ENCODE peak calls at places on chromosomes 5 and 9, in seven cellular contexts. K is GM12891; H is iPS-NIHi11; M is COR-L47; V is stimulated activated naive B cell treated with anti-CD40 and anti-IgM and Interleukin-4, amounts not matched to agents 10 μg/mL and 1 μg/mL and 100 μg/mL, for 72 hours; R is Right ventricle myocardium inferior; T is posterior cingulate gyrus. X is an unnamed sample.
A peak's percentile ranks its signal among the peaks of the same experiment; 100 is the strongest.

GRCh38 chr9:132582786-132583583 is 579 bp downstream of the BARHL1 start:
- DNase-seq in K (no peak), H (no peak), M (no peak), V (no peak), R (no peak), T (no peak), X (no peak)

GRCh38 chr9:137116728-137117127 is 2.2 kb upstream of the DPP7 start:
- DNase-seq in K (no peak), H (no peak), M (no peak), V (no peak), R (no peak), T (no peak), X (no peak)

GRCh38 chr9:37030591-37030939 is 3.5 kb downstream of the PAX5 start:
- DNase-seq in K (no peak), H (no peak), M (no peak), V (peak; percentile 44), R (no peak), T (no peak), X (no peak)

GRCh38 chr9:108057421-108058136 is 568.0 kb upstream of the KLF4 start:
- DNase-seq in K (no peak), H (no peak), M (no peak), V (no peak), R (no peak), T (no peak), X (no peak)

GRCh38 chr5:166430491-166431319 is 1860.7 kb upstream of the WWC1 start:
- DNase-seq in K (no peak), H (peak; percentile 70), M (no peak), V (no peak), R (no peak), T (no peak), X (no peak)

GRCh38 chr5:38726279-38726678 is 119.5 kb upstream of the OSMR start:
- DNase-seq in K (no peak), H (no peak), M (no peak), V (no peak), R (no peak), T (no peak), X (no peak)

GRCh38 chr5:39177629-39177959 is 41.8 kb downstream of the FYB1 start:
- DNase-seq in K (no peak), H (no peak), M (no peak), V (no peak), R (no peak), T (no peak), X (no peak)

GRCh38 chr5:96324708-96325107 is 108.3 kb downstream of the PCSK1 start:
- DNase-seq in K (no peak), H (no peak), M (no peak), V (no peak), R (no peak), T (no peak), X (no peak)

GRCh38 chr9:90053027-90053426 is 448.2 kb downstream of the GADD45G start:
- DNase-seq in K (no peak), H (peak; percentile 45), M (no peak), V (no peak), R (no peak), T (no peak), X (no peak)

GRCh38 chr5:57676228-57677098 is 193.9 kb upstream of the ACTBL2 start:
- DNase-seq in K (no peak), H (no peak), M (no peak), V (no peak), R (no peak), T (no peak), X (peak; percentile 65)

GRCh38 chr9:129143461-129143927 is 32.3 kb downstream of the PTPA start:
- DNase-seq in K (no peak), H (peak; percentile 51), M (no peak), V (no peak), R (peak; percentile 86), T (no peak), X (peak; percentile 97)

GRCh38 chr5:135829681-135830383 is 4.6 kb upstream of the SLC25A48 start:
- DNase-seq in K (peak; percentile 66), H (peak; percentile 84), M (peak; percentile 76), V (no peak), R (no peak), T (peak; percentile 67), X (peak; percentile 85)

GRCh38 chr9:90546200-90546599 is 96.4 kb downstream of the DIRAS2 start:
- DNase-seq in K (no peak), H (peak; percentile 22), M (peak; percentile 97), V (no peak), R (no peak), T (no peak), X (peak; percentile 87)

GRCh38 chr9:92612292-92612691 is 57.6 kb downstream of the IPPK start:
- DNase-seq in K (no peak), H (no peak), M (no peak), V (no peak), R (no peak), T (no peak), X (no peak)

GRCh38 chr5:144048254-144048856 is 122.1 kb downstream of the YIPF5 start:
- DNase-seq in K (no peak), H (no peak), M (no peak), V (no peak), R (no peak), T (no peak), X (no peak)

GRCh38 chr5:2740051-2740848 is 11.2 kb downstream of the IRX2 start:
- DNase-seq in K (no peak), H (no peak), M (no peak), V (no peak), R (no peak), T (no peak), X (peak; percentile 25)